ENCODE peak calls at places on chromosomes 2 and 18, in six cellular contexts. X, H, Y, K, N and B are unnamed samples.

GRCh38 chr2:3040819-3041218 is 336.8 kb downstream of the EIPR1 start:
- DNase-seq in X (no peak), N (no peak), H (no peak), K (no peak), Y (no peak), B (no peak)

GRCh38 chr2:27320958-27321543 is 1.8 kb downstream of the MPV17 start:
- DNase-seq in N (peak; percentile 66), K (no peak), X (no peak), Y (peak; percentile 83), H (peak; percentile 99), B (peak; percentile 62)

GRCh38 chr2:175293776-175294175 is 112.3 kb upstream of the ATP5MC3 start:
- DNase-seq in H (no peak), K (no peak), Y (no peak), N (no peak), X (no peak), B (no peak)

GRCh38 chr2:197711576-197711975 is 6.4 kb downstream of the MARS2 start:
- DNase-seq in Y (no peak), H (no peak), X (no peak), N (no peak), K (no peak), B (no peak)

GRCh38 chr2:46257476-46257875 is 39.7 kb upstream of the EPAS1 start:
- DNase-seq in N (peak; percentile 53), Y (no peak), X (no peak), K (no peak), H (no peak), B (no peak)

GRCh38 chr18:79510731-79511141 is 115.0 kb downstream of the NFATC1 start:
- DNase-seq in Y (no peak), X (no peak), K (no peak), N (no peak), H (no peak), B (no peak)

GRCh38 chr2:3543023-3543683 is 15.0 kb downstream of the RNASEH1 start:
- DNase-seq in K (no peak), Y (no peak), N (no peak), X (no peak), H (no peak), B (no peak)

GRCh38 chr2:8285081-8285480 is 396.8 kb upstream of the ID2 start:
- DNase-seq in K (no peak), Y (no peak), X (no peak), H (peak; percentile 20), N (no peak), B (no peak)

GRCh38 chr2:113060396-113060795 is 1.4 kb downstream of the IL36RN start:
- DNase-seq in Y (no peak), N (no peak), X (no peak), H (no peak), K (no peak), B (no peak)

GRCh38 chr2:70425682-70426301 is 123.9 kb upstream of the FAM136A start:
- DNase-seq in H (no peak), Y (no peak), K (no peak), N (no peak), X (no peak), B (no peak)

GRCh38 chr2:148201075-148202004 is 180.4 kb downstream of the MBD5 start:
- DNase-seq in X (no peak), Y (peak; percentile 29), H (peak; percentile 87), N (peak; percentile 22), K (peak; percentile 51), B (peak; percentile 84)

GRCh38 chr2:150127271-150127990 is 360.0 kb downstream of the RND3 start:
- DNase-seq in N (no peak), H (no peak), X (peak; percentile 37), K (no peak), Y (no peak), B (no peak)

GRCh38 chr2:165522746-165523145 is 53.2 kb downstream of the CSRNP3 start:
- DNase-seq in H (no peak), K (no peak), X (no peak), Y (no peak), N (no peak), B (no peak)

GRCh38 chr2:68839260-68839833 is 31.9 kb downstream of the BMP10 start:
- DNase-seq in N (peak; percentile 24), H (no peak), K (peak; percentile 66), X (no peak), Y (peak; percentile 63), B (peak; percentile 65)

GRCh38 chr2:54787270-54787669 is 63.8 kb downstream of the EML6 start:
- DNase-seq in K (no peak), N (no peak), Y (no peak), H (no peak), X (no peak), B (no peak)

GRCh38 chr2:44730583-44730982 is 210.9 kb upstream of the SIX3 start:
- DNase-seq in X (no peak), H (peak; percentile 22), N (no peak), Y (no peak), K (no peak), B (no peak)

GRCh38 chr2:237863102-237863511 is 3.7 kb downstream of the RAMP1 start:
- DNase-seq in N (peak; percentile 54), K (no peak), X (no peak), Y (no peak), H (no peak), B (no peak)

GRCh38 chr2:53508667-53509066 is 258.9 kb upstream of the CHAC2 start:
- DNase-seq in N (no peak), Y (no peak), X (no peak), K (peak; percentile 3), H (no peak), B (no peak)

GRCh38 chr2:43105586-43106562 is 120.5 kb downstream of the ZFP36L2 start:
- DNase-seq in Y (peak; percentile 80), K (peak; percentile 95), X (peak; percentile 35), N (peak; percentile 68), H (peak; percentile 44), B (no peak)

GRCh38 chr2:439540-440465 is 151.9 kb upstream of the ALKAL2 start:
- DNase-seq in N (no peak), H (no peak), K (no peak), X (no peak), Y (no peak), B (no peak)

GRCh38 chr2:222213084-222213483 is 85.7 kb downstream of the PAX3 start:
- DNase-seq in Y (no peak), H (no peak), K (no peak), X (no peak), N (no peak), B (no peak)

GRCh38 chr2:97740590-97741182 is 27.3 kb downstream of the ZAP70 start:
- DNase-seq in N (peak; percentile 85), K (peak; percentile 57), Y (peak; percentile 89), X (no peak), H (peak; percentile 54), B (peak; percentile 87)

GRCh38 chr2:47354013-47354816 is 48.7 kb upstream of the MSH2 start:
- DNase-seq in K (no peak), Y (peak; percentile 71), N (no peak), H (peak; percentile 74), X (no peak), B (no peak)

GRCh38 chr2:145593991-145594702 is 1074.2 kb upstream of the ZEB2 start:
- DNase-seq in X (no peak), K (no peak), N (no peak), Y (peak; percentile 52), H (no peak), B (no peak)

GRCh38 chr2:171430516-171431410 is 3.0 kb downstream of the METTL8 start:
- DNase-seq in K (no peak), X (no peak), N (no peak), H (no peak), Y (no peak), B (no peak)

GRCh38 chr2:191178806-191179514 is 28.2 kb upstream of the STAT4 start:
- DNase-seq in X (no peak), K (no peak), H (no peak), Y (no peak), N (no peak), B (no peak)

GRCh38 chr2:67548317-67549095 is 151.4 kb downstream of the ETAA1 start:
- DNase-seq in X (no peak), Y (no peak), N (no peak), H (no peak), K (no peak), B (no peak)

GRCh38 chr2:23803275-23803964 is 123.5 kb downstream of the ATAD2B start:
- DNase-seq in K (no peak), Y (no peak), X (no peak), H (no peak), N (no peak), B (no peak)

GRCh38 chr2:23806201-23806600 is 120.7 kb downstream of the ATAD2B start:
- DNase-seq in H (no peak), N (no peak), Y (no peak), K (no peak), X (no peak), B (no peak)

GRCh38 chr2:23801396-23801795 is 125.5 kb downstream of the ATAD2B start:
- DNase-seq in Y (no peak), K (peak; percentile 60), N (no peak), X (no peak), H (no peak), B (no peak)

GRCh38 chr2:23806665-23807064 is 120.3 kb downstream of the ATAD2B start:
- DNase-seq in K (no peak), X (no peak), H (no peak), N (no peak), Y (no peak), B (no peak)

GRCh38 chr2:23803965-23804542 is 122.9 kb downstream of the ATAD2B start:
- DNase-seq in K (peak; percentile 19), N (peak; percentile 34), Y (peak; percentile 70), X (no peak), H (peak; percentile 28), B (no peak)
- TF ChIP-seq GABPA in K (no peak), N (no peak), Y (no peak), X (no peak), H (no peak), B (no peak)

GRCh38 chr18:50659091-50660003 is 99.5 kb downstream of the MAPK4 start:
- DNase-seq in X (no peak), N (no peak), H (peak; percentile 28), Y (no peak), K (no peak), B (no peak)
- TF ChIP-seq GABPA in X (no peak), N (no peak), H (no peak), Y (no peak), K (no peak), B (no peak)

DNA sequence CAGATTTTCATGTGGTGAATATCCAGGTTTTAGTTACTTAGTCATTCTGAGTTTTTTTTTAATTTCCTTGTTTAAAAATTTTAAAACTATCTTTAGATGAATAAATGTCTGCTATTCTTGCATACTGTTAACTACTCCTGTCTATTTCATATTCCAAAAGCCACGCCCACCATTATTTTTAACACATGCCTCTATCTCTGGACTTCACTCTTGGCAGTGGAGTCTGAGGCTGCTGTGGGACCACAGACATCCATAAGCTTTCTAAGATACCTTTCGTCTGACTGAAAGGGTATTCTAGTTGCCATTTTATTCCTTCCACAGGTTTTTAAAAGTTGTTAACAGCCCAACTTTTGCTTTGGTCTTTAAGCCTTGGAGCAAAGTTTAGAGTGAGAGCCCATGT is 164.4 kb downstream of the IRS1 start:
- DNase-seq in H (no peak), N (no peak), X (no peak), Y (no peak), K (no peak), B (no peak)
- TF ChIP-seq GABPA in H (no peak), N (no peak), X (no peak), Y (no peak), K (no peak), B (no peak)

DNA sequence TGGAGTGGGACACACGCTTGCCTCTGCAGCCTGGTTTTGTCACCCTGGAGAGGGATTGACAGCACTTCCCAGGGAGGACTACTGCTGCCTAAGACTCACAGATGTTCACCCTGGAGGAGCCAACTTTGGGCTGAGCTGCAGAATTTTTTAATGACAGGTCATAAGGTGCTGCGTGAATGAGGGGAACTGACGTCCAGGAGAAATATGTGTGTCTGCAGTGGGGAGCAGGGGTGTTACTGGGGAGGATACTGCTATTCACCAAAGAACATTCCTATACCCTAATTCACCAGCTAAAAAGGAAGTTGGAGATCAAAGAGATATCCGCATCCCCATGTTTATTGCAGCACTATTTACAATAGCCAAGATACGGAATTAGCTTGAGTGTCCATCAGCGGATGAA is 144.4 kb downstream of the MGAT5 start:
- DNase-seq in Y (no peak), X (no peak), K (no peak), N (no peak), H (no peak), B (no peak)
- TF ChIP-seq GABPA in Y (no peak), X (no peak), K (no peak), N (no peak), H (no peak), B (no peak)